ENCODE peak calls at places on chromosome 22, in nine cellular contexts. M, F, A, B, R, D, S, N and U are unnamed samples.

GRCh38 chr22:46102752-46103151 is 47.6 kb upstream of the PPARA start:
- DNase-seq in M (no peak), F (no peak), A (no peak), B (no peak), R (no peak), D (no peak), S (no peak), N (no peak), U (no peak)

GRCh38 chr22:17777717-17778044 is 3.4 kb upstream of the BID start:
- DNase-seq in M (no peak), F (no peak), A (no peak), B (no peak), R (no peak), D (no peak), S (no peak), N (no peak), U (no peak)

GRCh38 chr22:41237707-41238569 is 2.8 kb downstream of the CHADL start:
- DNase-seq in M (peak; percentile 91), F (peak; percentile 76), A (peak; percentile 77), B (peak; percentile 80), R (peak; percentile 80), D (peak; percentile 86), S (peak; percentile 44), N (peak; percentile 29), U (peak; percentile 84)

GRCh38 chr22:24147666-24148065 is 33.6 kb upstream of the SUSD2 start:
- DNase-seq in M (no peak), F (no peak), A (no peak), B (no peak), R (no peak), D (no peak), S (no peak), N (no peak), U (no peak)

GRCh38 chr22:49503896-49504521 is 323.7 kb downstream of the BRD1 start:
- DNase-seq in M (no peak), F (no peak), A (no peak), B (no peak), R (no peak), D (no peak), S (no peak), N (no peak), U (no peak)

GRCh38 chr22:17627961-17628303 is 617 bp downstream of the ATP6V1E1 start:
- DNase-seq in M (peak; percentile 48), F (no peak), A (no peak), B (no peak), R (no peak), D (no peak), S (peak; percentile 20), N (no peak), U (peak; percentile 69)

GRCh38 chr22:35984183-35984710 is 44.4 kb downstream of the RBFOX2 start:
- DNase-seq in M (no peak), F (no peak), A (no peak), B (no peak), R (no peak), D (no peak), S (no peak), N (no peak), U (no peak)

GRCh38 chr22:22721681-22722309 is 77.4 kb downstream of the GGTLC2 start:
- DNase-seq in M (peak; percentile 73), F (no peak), A (no peak), B (no peak), R (no peak), D (no peak), S (no peak), N (peak; percentile 80), U (no peak)

GRCh38 chr22:44878483-44879300 is 126.3 kb downstream of the ARHGAP8 start:
- DNase-seq in M (no peak), F (no peak), A (no peak), B (no peak), R (no peak), D (peak; percentile 20), S (no peak), N (no peak), U (no peak)

GRCh38 chr22:49955581-49956417 is 4.8 kb upstream of the PIM3 start:
- DNase-seq in M (no peak), F (peak; percentile 18), A (peak; percentile 13), B (no peak), R (no peak), D (no peak), S (no peak), N (no peak), U (peak; percentile 14)

GRCh38 chr22:48357961-48358360 is 1469.7 kb downstream of the BRD1 start:
- DNase-seq in M (peak; percentile 14), F (no peak), A (no peak), B (no peak), R (no peak), D (no peak), S (no peak), N (no peak), U (peak; percentile 5)

GRCh38 chr22:49826603-49827306 is 918 bp downstream of the BRD1 start:
- DNase-seq in M (peak; percentile 80), F (peak; percentile 55), A (peak; percentile 59), B (peak; percentile 72), R (peak; percentile 62), D (no peak), S (peak; percentile 52), N (peak; percentile 56), U (peak; percentile 78)

GRCh38 chr22:47163876-47164513 is 401.5 kb downstream of the TBC1D22A start:
- DNase-seq in M (peak; percentile 43), F (peak; percentile 42), A (peak; percentile 13), B (peak; percentile 51), R (no peak), D (peak; percentile 75), S (no peak), N (no peak), U (no peak)

GRCh38 chr22:42297778-42298177 is 27.3 kb upstream of the TCF20 start:
- DNase-seq in M (no peak), F (no peak), A (no peak), B (no peak), R (no peak), D (no peak), S (no peak), N (peak; percentile 8), U (no peak)

GRCh38 chr22:42300286-42301071 is 30.0 kb upstream of the TCF20 start:
- DNase-seq in M (no peak), F (no peak), A (no peak), B (no peak), R (no peak), D (no peak), S (no peak), N (no peak), U (no peak)

GRCh38 chr22:42298746-42299145 is 28.3 kb upstream of the TCF20 start:
- DNase-seq in M (no peak), F (no peak), A (no peak), B (no peak), R (no peak), D (no peak), S (no peak), N (no peak), U (no peak)

GRCh38 chr22:42301072-42301741 is 30.8 kb upstream of the TCF20 start:
- DNase-seq in M (no peak), F (no peak), A (no peak), B (no peak), R (no peak), D (no peak), S (no peak), N (no peak), U (no peak)

GRCh38 chr22:42299586-42300285 is 29.3 kb upstream of the TCF20 start:
- DNase-seq in M (no peak), F (peak; percentile 48), A (no peak), B (no peak), R (peak; percentile 32), D (no peak), S (no peak), N (no peak), U (no peak)
- H3K4me3 ChIP-seq in M (peak overlapping the region; percentile 22), F (no peak overlapping the region), A (peak overlapping the region; percentile 7), B (no peak overlapping the region), R (no peak overlapping the region), D (no peak overlapping the region), S (peak overlapping the region; percentile 4), N (no peak overlapping the region), U (no peak overlapping the region)

DNA sequence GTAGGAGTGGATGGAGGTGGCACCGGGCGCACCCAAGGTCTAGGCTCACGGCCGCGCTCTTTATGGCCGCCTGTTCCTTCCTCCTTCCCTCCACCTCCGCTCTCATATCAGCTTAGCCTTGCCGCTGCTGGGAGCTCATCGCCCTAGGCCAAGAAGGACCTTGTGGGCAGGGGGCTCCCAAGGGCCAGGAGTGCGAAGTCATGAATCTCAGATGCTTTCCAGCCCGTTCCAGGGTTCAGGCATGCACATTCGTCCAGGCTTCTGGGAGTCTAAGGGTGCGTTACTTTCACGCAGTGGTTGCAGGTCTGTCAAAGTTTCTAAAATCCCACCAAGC is 4.1 kb upstream of the GALR3 start:
- DNase-seq in M (no peak), F (no peak), A (no peak), B (no peak), R (no peak), D (no peak), S (no peak), N (no peak), U (no peak)
- H3K4me3 ChIP-seq in M (peak overlapping the region; percentile 49), F (peak overlapping the region; percentile 64), A (peak overlapping the region; percentile 50), B (no peak overlapping the region), R (peak overlapping the region; percentile 27), D (peak overlapping the region; percentile 49), S (peak overlapping the region; percentile 48), N (peak overlapping the region; percentile 44), U (peak overlapping the region; percentile 60)

DNA sequence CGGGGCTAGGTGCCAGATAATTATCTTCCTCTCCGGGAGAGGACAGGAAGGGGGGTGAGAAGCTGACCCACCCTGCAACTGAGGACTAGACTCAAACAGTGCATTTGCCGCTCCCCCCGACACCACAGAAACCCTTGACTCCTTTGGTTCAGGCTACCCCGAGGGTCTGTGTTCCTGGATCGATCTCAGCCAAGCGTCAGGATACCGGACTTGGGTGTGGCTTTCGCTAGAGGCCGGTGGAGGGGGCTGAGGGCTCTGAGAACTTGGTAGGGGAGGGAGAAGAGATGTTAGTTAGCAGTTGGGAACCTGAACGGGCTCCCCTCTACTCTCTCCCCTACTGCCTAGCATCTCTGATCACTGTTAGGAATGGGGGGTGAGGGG is 840 bp downstream of the SEZ6L start:
- DNase-seq in M (no peak), F (no peak), A (no peak), B (no peak), R (no peak), D (peak; percentile 52), S (no peak), N (no peak), U (no peak)
- H3K4me3 ChIP-seq in M (peak overlapping the region; percentile 40), F (peak overlapping the region; percentile 65), A (peak overlapping the region; percentile 44), B (no peak overlapping the region), R (peak overlapping the region; percentile 35), D (peak overlapping the region; percentile 53), S (peak overlapping the region; percentile 51), N (no peak overlapping the region), U (peak overlapping the region; percentile 61)

GRCh38 chr22:25282346-25282670 is 62.9 kb downstream of the CRYBB2 start:
- DNase-seq in M (no peak), F (no peak), A (no peak), B (no peak), R (no peak), D (no peak), S (no peak), N (no peak), U (no peak)
- H3K4me3 ChIP-seq in M (no peak overlapping the region), F (peak overlapping the region; percentile 45), A (no peak overlapping the region), B (no peak overlapping the region), R (no peak overlapping the region), D (no peak overlapping the region), S (no peak overlapping the region), N (no peak overlapping the region), U (no peak overlapping the region)